ENCODE peak calls at places on chromosomes 11 and 22, in four cellular contexts. One of them, this sample, is unnamed.

GRCh38 chr11:77522215-77522614 is 48.3 kb upstream of the PAK1 start:
- DNase-seq in testis: no peak
- DNase-seq in Calu3: no peak
- DNase-seq in type B pancreatic cell: no peak
- DNase-seq in this sample: no peak

GRCh38 chr11:72758304-72758689 is 6.1 kb upstream of the ARAP1 start:
- DNase-seq in testis: no peak
- DNase-seq in Calu3: no peak
- DNase-seq in type B pancreatic cell: no peak
- DNase-seq in this sample: no peak

GRCh38 chr22:29766632-29767288 is at the start of gene ZMAT5:
- DNase-seq in testis: peak
- DNase-seq in Calu3: peak
- DNase-seq in type B pancreatic cell: peak
- DNase-seq in this sample: peak

GRCh38 chr11:108302121-108302785 is 79.4 kb downstream of the ATM start:
- DNase-seq in testis: no peak
- DNase-seq in Calu3: no peak
- DNase-seq in type B pancreatic cell: no peak
- DNase-seq in this sample: no peak

GRCh38 chr11:130599073-130599654 is 150.7 kb downstream of the ADAMTS15 start:
- DNase-seq in testis: peak
- DNase-seq in Calu3: no peak
- DNase-seq in type B pancreatic cell: no peak
- DNase-seq in this sample: peak

GRCh38 chr11:1756024-1756561 is 5.7 kb upstream of the IFITM10 start:
- DNase-seq in testis: no peak
- DNase-seq in Calu3: no peak
- DNase-seq in type B pancreatic cell: no peak
- DNase-seq in this sample: no peak

GRCh38 chr11:130600139-130600538 is 151.7 kb downstream of the ADAMTS15 start:
- DNase-seq in testis: no peak
- DNase-seq in Calu3: no peak
- DNase-seq in type B pancreatic cell: no peak
- DNase-seq in this sample: no peak

GRCh38 chr11:121540627-121541026 is 87.9 kb upstream of the SORL1-AS1 start:
- DNase-seq in testis: no peak
- DNase-seq in Calu3: no peak
- DNase-seq in type B pancreatic cell: no peak
- DNase-seq in this sample: no peak

GRCh38 chr11:75031771-75032549 is 43.2 kb downstream of the NEU3 start:
- DNase-seq in testis: peak
- DNase-seq in Calu3: peak
- DNase-seq in type B pancreatic cell: peak
- DNase-seq in this sample: peak

GRCh38 chr22:41302016-41302767 is 867 bp downstream of the ZC3H7B start:
- DNase-seq in testis: no peak
- DNase-seq in Calu3: no peak
- DNase-seq in type B pancreatic cell: peak
- DNase-seq in this sample: no peak

GRCh38 chr11:112320668-112321067 is 60.0 kb upstream of the PLET1 start:
- DNase-seq in testis: peak
- DNase-seq in Calu3: peak
- DNase-seq in type B pancreatic cell: no peak
- DNase-seq in this sample: peak

GRCh38 chr22:40665312-40665711 is 14.0 kb upstream of the MCHR1 start:
- DNase-seq in testis: peak
- DNase-seq in Calu3: no peak
- DNase-seq in type B pancreatic cell: no peak
- DNase-seq in this sample: no peak

GRCh38 chr22:49788492-49788891 is 39.2 kb downstream of the BRD1 start:
- DNase-seq in testis: peak
- DNase-seq in Calu3: no peak
- DNase-seq in type B pancreatic cell: no peak
- DNase-seq in this sample: no peak

GRCh38 chr11:61949169-61950034 is 749 bp upstream of the BEST1 start:
- DNase-seq in testis: peak
- DNase-seq in Calu3: peak
- DNase-seq in type B pancreatic cell: no peak
- DNase-seq in this sample: peak

GRCh38 chr22:42511401-42511891 is 8.2 kb downstream of the RRP7A start:
- DNase-seq in testis: peak
- DNase-seq in Calu3: no peak
- DNase-seq in type B pancreatic cell: no peak
- DNase-seq in this sample: no peak

GRCh38 chr11:75214411-75214821 is 26.2 kb upstream of the TPBGL start:
- DNase-seq in testis: peak
- DNase-seq in Calu3: peak
- DNase-seq in type B pancreatic cell: peak
- DNase-seq in this sample: peak

GRCh38 chr11:12235549-12235944 is 125.2 kb downstream of the MICAL2 start:
- DNase-seq in testis: peak
- DNase-seq in Calu3: no peak
- DNase-seq in type B pancreatic cell: no peak
- DNase-seq in this sample: no peak
- TF ChIP-seq CTCF in testis: no peak
- TF ChIP-seq CTCF in Calu3: no peak
- TF ChIP-seq CTCF in type B pancreatic cell: no peak
- TF ChIP-seq CTCF in this sample: no peak

GRCh38 chr11:57460756-57461749 is 725 bp downstream of the RTN4RL2 start:
- DNase-seq in testis: no peak
- DNase-seq in Calu3: no peak
- DNase-seq in type B pancreatic cell: no peak
- DNase-seq in this sample: no peak

GRCh38 chr11:57461841-57462489 is 1.6 kb downstream of the RTN4RL2 start:
- DNase-seq in testis: no peak
- DNase-seq in Calu3: no peak
- DNase-seq in type B pancreatic cell: no peak
- DNase-seq in this sample: no peak

GRCh38 chr11:57458410-57459111 is 1.8 kb upstream of the RTN4RL2 start:
- DNase-seq in testis: peak
- DNase-seq in Calu3: peak
- DNase-seq in type B pancreatic cell: no peak
- DNase-seq in this sample: no peak

GRCh38 chr11:57459112-57460016 is 964 bp upstream of the RTN4RL2 start:
- DNase-seq in testis: no peak
- DNase-seq in Calu3: no peak
- DNase-seq in type B pancreatic cell: no peak
- DNase-seq in this sample: no peak

DNA sequence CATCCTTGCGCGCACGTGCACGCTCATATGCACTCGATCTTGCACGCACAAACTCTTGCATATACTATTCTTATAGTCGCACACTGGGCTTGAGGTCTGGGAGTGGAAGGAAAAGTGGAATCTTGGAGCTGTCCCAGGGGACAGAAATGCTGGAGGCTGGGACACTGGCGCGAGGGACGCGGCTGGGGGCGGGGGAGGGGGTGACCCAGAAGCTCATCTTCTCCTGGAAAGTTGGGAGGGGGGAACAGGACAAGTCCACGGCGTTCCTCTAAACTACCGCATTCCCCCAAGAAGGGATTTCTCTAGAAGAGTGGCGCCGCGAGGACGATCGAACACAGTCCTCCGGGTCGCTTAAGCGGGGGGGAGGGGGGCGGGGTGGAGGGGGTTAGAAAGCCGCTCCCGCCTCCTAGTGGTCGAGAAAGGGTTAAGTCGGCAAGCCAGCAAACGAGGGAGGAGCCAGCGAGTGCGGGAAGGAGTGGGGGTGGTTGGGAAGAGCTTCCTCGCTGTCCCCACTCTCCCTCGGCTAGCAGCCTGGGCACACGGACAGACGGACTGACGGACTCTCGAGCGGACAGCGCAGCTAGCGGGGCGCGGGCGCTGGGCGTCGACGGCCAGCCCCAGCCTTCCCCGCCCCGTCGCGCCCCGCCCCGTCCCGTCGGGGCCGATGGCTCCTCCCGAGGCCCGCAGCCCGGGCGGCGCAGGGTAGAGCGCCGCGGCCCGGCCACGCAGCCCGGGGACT is at the start of gene RTN4RL2:
- DNase-seq in testis: peak
- DNase-seq in Calu3: peak
- DNase-seq in type B pancreatic cell: no peak
- DNase-seq in this sample: no peak
- TF ChIP-seq CTCF in testis: no peak
- TF ChIP-seq CTCF in Calu3: no peak
- TF ChIP-seq CTCF in type B pancreatic cell: peak
- TF ChIP-seq CTCF in this sample: no peak

DNA sequence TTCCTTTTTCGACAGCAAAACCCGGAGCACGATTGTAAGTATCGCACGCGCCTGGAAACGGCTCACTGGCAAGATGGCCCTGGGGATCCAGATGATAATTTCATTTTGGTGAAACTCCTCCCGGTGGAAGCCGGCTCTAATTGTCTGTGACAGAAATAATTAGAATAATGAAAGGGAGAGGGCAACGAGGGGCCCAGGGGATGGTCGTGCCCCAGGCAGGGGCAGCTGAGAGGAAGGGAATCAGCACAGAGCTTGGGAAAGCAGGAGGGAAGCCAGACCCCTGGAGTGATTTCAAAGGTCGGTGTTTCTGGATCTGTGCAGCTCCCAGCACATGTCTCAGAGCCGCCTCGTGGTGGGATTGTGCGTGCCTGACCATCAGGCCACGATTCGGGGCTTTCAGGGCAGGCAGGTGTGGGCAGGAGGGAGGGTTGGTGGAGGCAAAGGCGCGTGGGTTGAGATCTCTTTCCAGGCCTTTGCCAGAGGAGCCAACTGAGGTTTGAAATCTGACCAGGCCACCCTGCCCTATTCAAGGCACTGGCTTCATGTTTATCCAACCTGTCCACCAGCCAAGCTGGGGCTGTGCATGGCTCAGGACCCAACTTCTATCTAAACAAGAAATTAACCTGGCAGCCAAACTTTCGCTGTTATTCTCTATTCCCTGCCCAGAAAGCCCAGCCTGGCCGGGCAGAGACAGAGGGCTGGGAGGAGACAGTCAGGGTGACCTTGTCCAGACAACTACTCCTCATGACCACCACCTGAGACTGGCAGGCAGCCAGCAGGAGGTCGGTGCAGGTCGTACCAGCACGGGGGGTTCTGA is 27.8 kb downstream of the ANO1 start:
- DNase-seq in testis: no peak
- DNase-seq in Calu3: no peak
- DNase-seq in type B pancreatic cell: no peak
- DNase-seq in this sample: no peak
- TF ChIP-seq CTCF in testis: no peak
- TF ChIP-seq CTCF in Calu3: no peak
- TF ChIP-seq CTCF in type B pancreatic cell: peak
- TF ChIP-seq CTCF in this sample: no peak

GRCh38 chr11:67524480-67524808 is 1.2 kb upstream of the CABP2 start:
- DNase-seq in testis: no peak
- DNase-seq in Calu3: no peak
- DNase-seq in type B pancreatic cell: no peak
- DNase-seq in this sample: no peak

GRCh38 chr11:67521924-67522323 is 1.3 kb downstream of the CABP2 start:
- DNase-seq in testis: no peak
- DNase-seq in Calu3: no peak
- DNase-seq in type B pancreatic cell: no peak
- DNase-seq in this sample: no peak

GRCh38 chr11:67522338-67522737 is 908 bp downstream of the CABP2 start:
- DNase-seq in testis: no peak
- DNase-seq in Calu3: no peak
- DNase-seq in type B pancreatic cell: no peak
- DNase-seq in this sample: no peak

GRCh38 chr11:67522844-67523555 is at the start of gene CABP2:
- DNase-seq in testis: no peak
- DNase-seq in Calu3: no peak
- DNase-seq in type B pancreatic cell: no peak
- DNase-seq in this sample: no peak

DNA sequence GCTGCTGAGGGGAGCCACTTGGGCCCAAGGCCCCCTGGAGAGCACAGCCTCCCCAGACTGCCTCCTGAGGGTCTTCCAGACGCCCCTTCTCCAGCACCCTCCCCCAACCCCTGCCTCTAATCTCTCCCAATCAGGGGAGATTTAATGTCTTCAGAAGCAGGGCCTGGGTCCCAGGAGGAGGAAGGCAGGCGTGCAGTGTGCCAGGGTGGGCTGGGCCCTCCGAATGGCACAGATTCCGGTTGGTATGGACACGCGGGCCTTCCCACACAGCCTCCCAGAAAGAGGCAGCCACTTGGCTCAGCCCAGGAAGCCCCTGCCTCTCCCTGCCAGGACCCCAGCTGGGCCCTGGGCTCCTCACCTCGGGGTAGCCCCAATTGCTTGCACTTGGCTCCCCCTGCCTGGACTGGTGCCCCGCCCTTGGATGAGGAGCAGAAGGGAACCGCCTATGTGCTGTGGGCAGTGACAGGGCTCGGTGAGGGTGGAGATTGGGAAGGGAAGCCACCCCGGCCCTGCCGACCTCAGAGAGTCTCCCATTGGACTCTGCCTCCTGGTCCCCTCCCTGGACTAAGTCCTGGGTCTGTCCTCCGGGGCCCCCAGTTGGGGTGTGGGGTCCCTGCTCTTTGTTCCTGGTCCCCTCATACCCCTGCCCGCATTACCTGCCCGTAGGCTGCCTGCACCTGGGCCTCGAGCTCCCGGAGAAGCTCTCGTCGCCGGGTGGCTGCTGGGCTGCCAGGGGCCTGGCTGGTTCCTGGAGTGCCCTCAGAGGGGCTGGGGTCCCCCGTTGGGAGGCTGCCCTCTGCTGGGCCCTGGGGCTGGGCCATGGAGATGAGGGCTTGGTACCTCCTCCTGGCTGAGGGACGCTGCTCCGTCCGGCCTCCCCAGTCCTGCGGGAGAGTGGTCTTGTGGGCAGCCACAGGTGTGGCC is 572 bp upstream of the CABP2 start:
- DNase-seq in testis: no peak
- DNase-seq in Calu3: no peak
- DNase-seq in type B pancreatic cell: no peak
- DNase-seq in this sample: no peak
- TF ChIP-seq CTCF in testis: no peak
- TF ChIP-seq CTCF in Calu3: no peak
- TF ChIP-seq CTCF in type B pancreatic cell: no peak
- TF ChIP-seq CTCF in this sample: no peak

DNA sequence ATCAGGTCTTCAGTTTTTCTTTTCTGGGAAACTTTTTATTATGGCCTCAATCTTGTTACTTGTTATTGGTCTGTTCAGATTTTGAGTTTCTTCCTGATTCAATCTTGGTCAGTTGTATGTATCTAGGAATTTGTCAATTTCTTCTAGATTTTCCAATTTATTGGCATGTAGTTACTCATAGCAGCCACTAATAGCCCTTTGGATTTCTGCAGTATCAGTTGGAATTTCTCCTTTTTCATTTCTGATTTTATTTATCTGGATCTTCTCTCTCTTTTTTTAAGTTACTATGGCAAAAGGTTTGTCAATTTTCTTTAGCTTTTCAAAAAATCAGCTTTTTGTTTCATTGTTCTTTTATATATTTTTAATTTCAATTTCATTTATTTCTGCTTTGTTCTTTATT is 419.6 kb upstream of the KIRREL3 start:
- DNase-seq in testis: no peak
- DNase-seq in Calu3: no peak
- DNase-seq in type B pancreatic cell: no peak
- DNase-seq in this sample: no peak
- TF ChIP-seq CTCF in testis: no peak
- TF ChIP-seq CTCF in Calu3: no peak
- TF ChIP-seq CTCF in type B pancreatic cell: peak
- TF ChIP-seq CTCF in this sample: no peak

DNA sequence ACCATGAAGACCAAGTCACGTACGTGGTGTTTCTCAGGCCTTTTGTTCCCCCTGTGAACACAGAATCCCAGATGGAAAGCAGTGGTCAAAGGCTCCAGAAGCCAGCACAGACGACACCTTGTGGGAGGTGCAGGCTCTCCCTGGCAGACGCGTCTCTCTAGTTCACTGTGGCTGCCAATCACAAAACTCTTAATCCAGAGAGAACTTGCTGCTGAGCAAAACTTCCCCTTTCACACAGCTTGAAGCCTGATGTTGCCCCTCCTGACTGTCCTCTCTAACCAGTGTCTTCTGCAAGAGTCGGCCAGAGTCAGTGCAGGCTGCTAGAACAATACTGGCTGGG is 67.1 kb downstream of the PIWIL3 start:
- DNase-seq in testis: no peak
- DNase-seq in Calu3: no peak
- DNase-seq in type B pancreatic cell: no peak
- DNase-seq in this sample: no peak
- TF ChIP-seq CTCF in testis: no peak
- TF ChIP-seq CTCF in Calu3: no peak
- TF ChIP-seq CTCF in type B pancreatic cell: no peak
- TF ChIP-seq CTCF in this sample: no peak

This sample was measured in osteocyte.